ENCODE peak calls at places on chromosome 9, in five cellular contexts. Z is mammary epithelial cell, F is lower lobe of right lung, V is mesendoderm, T is fibroblast of lung. N is an unnamed sample.

GRCh38 chr9:117377046-117377445 is 37.8 kb downstream of the ASTN2 start:
- DNase-seq in T (no peak), F (no peak), Z (no peak), V (peak; percentile 54), N (no peak)

GRCh38 chr9:76271755-76272154 is 122.5 kb downstream of the RFK start:
- DNase-seq in T (peak; percentile 66), F (no peak), Z (no peak), V (no peak), N (no peak)

GRCh38 chr9:126070071-126070470 is 256.6 kb upstream of the MVB12B start:
- DNase-seq in F (no peak), T (no peak), Z (no peak), V (no peak), N (no peak)

GRCh38 chr9:33068991-33069390 is 7.5 kb downstream of the SMU1 start:
- DNase-seq in Z (no peak), V (no peak), T (peak; percentile 28), F (no peak), N (no peak)

GRCh38 chr9:5910413-5911057 is 19.8 kb downstream of the MLANA start:
- DNase-seq in F (no peak), T (peak; percentile 2), Z (peak; percentile 12), V (no peak), N (no peak)

GRCh38 chr9:88733651-88734470 is 198.9 kb downstream of the NXNL2 start:
- DNase-seq in Z (peak; percentile 76), V (no peak), T (peak; percentile 85), F (no peak), N (no peak)

GRCh38 chr9:105296889-105297288 is 52.4 kb downstream of the SLC44A1 start:
- DNase-seq in F (no peak), T (peak; percentile 96), Z (peak; percentile 96), V (peak; percentile 95), N (peak; percentile 46)

GRCh38 chr9:98559568-98559967 is 149.2 kb downstream of the GABBR2 start:
- DNase-seq in V (no peak), T (no peak), Z (no peak), F (no peak), N (no peak)

GRCh38 chr9:27749838-27750237 is 176.6 kb upstream of the C9orf72 start:
- DNase-seq in T (peak; percentile 6), F (no peak), Z (peak; percentile 55), V (peak; percentile 78), N (no peak)

GRCh38 chr9:93826209-93826608 is 128.9 kb downstream of the BARX1 start:
- DNase-seq in T (no peak), V (no peak), Z (no peak), F (peak; percentile 47), N (peak; percentile 82)

GRCh38 chr9:12785251-12785880 is 10.5 kb downstream of the LURAP1L start:
- DNase-seq in F (peak; percentile 61), T (peak; percentile 54), V (no peak), Z (peak; percentile 74), N (no peak)
- H3K27ac ChIP-seq in F (peak overlapping the region; percentile 84), T (peak overlapping the region; percentile 92), V (no peak overlapping the region), Z (peak overlapping the region; percentile 98), N (peak overlapping the region; percentile 98)

DNA sequence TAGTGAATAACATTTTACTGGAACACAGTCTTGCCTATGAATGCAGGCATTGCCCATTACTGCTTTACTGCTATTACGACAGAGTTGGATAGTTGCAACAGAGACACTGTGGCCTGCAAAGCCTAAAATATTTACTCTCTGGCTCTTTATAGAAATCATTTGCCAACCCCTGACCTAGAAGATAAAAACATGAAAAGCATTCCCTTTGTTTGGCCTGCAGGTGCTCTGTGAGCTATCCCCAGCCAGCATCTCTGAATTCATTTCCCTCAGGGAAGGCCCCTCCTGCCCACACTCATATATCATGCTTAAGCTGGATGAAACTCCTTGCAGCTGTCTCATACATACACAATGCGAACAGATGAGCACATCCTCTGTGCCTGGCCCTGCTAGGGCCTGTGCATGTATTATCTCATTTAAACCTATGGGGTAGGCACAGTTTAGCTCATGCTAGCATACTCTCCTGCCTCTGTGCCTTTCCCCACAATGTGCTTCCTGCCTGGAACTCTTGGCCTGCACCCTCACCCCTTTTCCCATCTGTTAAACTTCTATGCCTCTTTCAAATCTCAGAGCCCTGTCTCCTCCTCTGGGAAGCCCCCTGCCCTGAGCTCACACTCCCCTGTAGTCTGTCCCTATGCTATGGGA is 193.1 kb downstream of the PAX5 start:
- DNase-seq in F (no peak), V (no peak), T (no peak), Z (no peak), N (peak; percentile 97)
- H3K27ac ChIP-seq in F (no peak overlapping the region), V (no peak overlapping the region), T (no peak overlapping the region), Z (no peak overlapping the region), N (no peak overlapping the region)

GRCh38 chr9:92291577-92291976 is 1.9 kb downstream of the IARS1 start:
- DNase-seq in V (peak; percentile 67), T (no peak), Z (no peak), F (no peak), N (no peak)
- H3K27ac ChIP-seq in V (no peak overlapping the region), T (no peak overlapping the region), Z (no peak overlapping the region), F (no peak overlapping the region), N (no peak overlapping the region)

GRCh38 chr9:18906656-18907395 is 126.2 kb downstream of the SAXO1 start:
- DNase-seq in Z (no peak), T (peak; percentile 69), V (no peak), F (no peak), N (no peak)
- H3K27ac ChIP-seq in Z (no peak overlapping the region), T (no peak overlapping the region), V (no peak overlapping the region), F (no peak overlapping the region), N (no peak overlapping the region)

DNA sequence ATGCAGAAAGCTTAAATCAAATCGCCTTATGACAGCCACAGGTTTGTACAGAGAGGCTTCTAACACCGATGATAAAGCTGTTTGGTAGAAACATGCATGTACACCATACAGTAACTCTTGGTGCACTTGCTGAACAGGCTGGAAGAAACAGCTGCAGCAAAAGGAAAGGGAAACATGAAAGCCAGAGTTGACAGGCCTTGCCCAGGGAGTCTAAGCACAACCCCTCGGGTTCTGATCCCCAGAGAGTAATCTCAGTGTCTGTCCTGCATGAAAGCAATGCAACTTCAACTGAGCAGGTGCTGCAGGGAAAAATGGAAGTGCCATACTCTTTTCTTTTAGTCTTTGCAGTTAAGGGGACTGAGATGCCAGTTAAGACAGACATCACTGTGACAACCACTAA is 419.9 kb downstream of the BNC2 start:
- DNase-seq in Z (no peak), T (no peak), F (no peak), V (no peak), N (no peak)
- H3K27ac ChIP-seq in Z (no peak overlapping the region), T (no peak overlapping the region), F (no peak overlapping the region), V (no peak overlapping the region), N (no peak overlapping the region)

DNA sequence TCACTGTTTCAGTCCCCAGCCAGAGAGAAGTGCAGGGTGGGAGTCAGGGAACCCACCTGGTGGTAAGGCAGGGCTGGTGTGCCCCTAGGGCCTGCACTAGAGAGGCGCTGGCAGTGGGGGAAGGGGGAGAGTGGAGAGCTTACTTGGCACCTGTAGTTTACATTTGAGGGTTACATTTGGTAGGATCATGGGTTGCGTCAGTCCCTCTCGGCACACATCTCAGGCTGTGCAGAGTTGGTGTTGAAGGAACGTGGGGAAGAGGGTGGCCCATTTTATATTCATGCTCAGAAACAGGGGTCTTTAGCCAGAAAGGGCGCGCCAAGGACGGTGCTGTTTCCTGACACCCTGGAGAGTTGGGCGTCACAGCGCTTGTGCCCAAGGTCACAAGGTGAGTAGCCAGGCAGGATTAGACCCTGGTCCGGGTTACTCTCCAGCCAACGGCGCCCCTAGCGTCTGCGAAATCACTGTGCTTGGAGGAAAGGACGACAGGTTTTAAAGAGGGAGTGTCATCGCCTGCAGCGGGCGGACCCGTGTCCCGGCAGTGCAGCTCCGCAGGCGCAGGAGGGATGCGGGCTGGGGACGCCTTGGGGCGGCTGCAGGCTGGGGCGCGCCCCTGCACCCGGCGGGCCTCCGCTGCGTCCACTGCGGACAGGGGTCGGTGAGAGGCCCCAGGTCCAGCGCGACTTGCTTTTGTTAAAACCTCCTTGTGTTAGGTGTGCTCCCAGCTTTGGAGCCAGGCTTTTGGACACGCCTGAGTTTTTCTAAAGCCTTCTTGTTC is 272.6 kb downstream of the FANCC start:
- DNase-seq in Z (no peak), T (no peak), V (peak; percentile 95), F (peak; percentile 60), N (peak; percentile 96)
- H3K27ac ChIP-seq in Z (no peak overlapping the region), T (no peak overlapping the region), V (no peak overlapping the region), F (no peak overlapping the region), N (no peak overlapping the region)

DNA sequence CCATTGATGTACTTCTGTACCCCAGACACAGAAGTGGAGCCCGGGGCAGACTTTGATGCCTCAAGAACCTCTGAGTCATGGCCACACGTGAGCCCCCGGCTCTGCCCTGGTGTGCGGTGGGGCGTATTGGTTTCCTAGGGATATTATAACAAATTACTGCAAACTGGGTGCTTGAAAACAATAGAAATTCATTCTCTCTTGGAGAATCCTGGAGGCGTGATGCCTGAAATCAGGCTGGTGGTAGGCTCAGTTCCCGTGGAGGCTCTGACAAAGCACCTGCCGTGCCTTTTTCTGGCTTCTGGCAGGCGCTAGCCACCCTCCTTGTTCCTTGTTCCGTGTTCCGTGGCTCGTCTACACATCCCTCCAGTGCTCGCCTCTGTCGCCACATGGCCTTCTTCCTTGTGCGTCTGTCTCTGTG is 24.2 kb downstream of the NEK6 start:
- DNase-seq in Z (no peak), V (no peak), F (peak; percentile 70), T (peak; percentile 87), N (no peak)
- H3K27ac ChIP-seq in Z (peak overlapping the region; percentile 29), V (no peak overlapping the region), F (peak overlapping the region; percentile 85), T (peak overlapping the region; percentile 94), N (no peak overlapping the region)

N was measured in trophoblast cell.